ENCODE peak calls at places on chromosomes 12 and 14, in nine cellular contexts. One of them, this sample, is unnamed.

GRCh38 chr14:94481468-94482131 is 5.6 kb upstream of the SERPINA9 start:
- DNase-seq in GM19239: no peak
- DNase-seq in stimulated activated CD8-positive, alpha-beta memory T cell treated with anti-CD3 and anti-CD28 coated beads, Interleukin-4, amount 100 ng/mL, for 48 hours: peak; percentile 28
- DNase-seq in NCI-H446 treated with DMSO at 0.1 percent for 48 hours: no peak
- DNase-seq in T-helper 2 cell: no peak
- DNase-seq in pons: no peak
- DNase-seq in bronchial epithelial cell: peak; percentile 69
- DNase-seq in DMS153: no peak
- DNase-seq in central memory CD4-positive, alpha-beta T cell: no peak
- DNase-seq in this sample: peak; percentile 61

GRCh38 chr14:64465208-64465821 is at the start of gene AKAP5:
- DNase-seq in GM19239: peak; percentile 36
- DNase-seq in stimulated activated CD8-positive, alpha-beta memory T cell treated with anti-CD3 and anti-CD28 coated beads, Interleukin-4, amount 100 ng/mL, for 48 hours: peak; percentile 67
- DNase-seq in NCI-H446 treated with DMSO at 0.1 percent for 48 hours: no peak
- DNase-seq in T-helper 2 cell: peak; percentile 51
- DNase-seq in pons: peak; percentile 28
- DNase-seq in bronchial epithelial cell: peak; percentile 8
- DNase-seq in DMS153: peak; percentile 52
- DNase-seq in central memory CD4-positive, alpha-beta T cell: peak; percentile 63
- DNase-seq in this sample: no peak

GRCh38 chr12:646303-647038 is 16.8 kb downstream of the NINJ2 start:
- DNase-seq in GM19239: no peak
- DNase-seq in stimulated activated CD8-positive, alpha-beta memory T cell treated with anti-CD3 and anti-CD28 coated beads, Interleukin-4, amount 100 ng/mL, for 48 hours: no peak
- DNase-seq in NCI-H446 treated with DMSO at 0.1 percent for 48 hours: no peak
- DNase-seq in T-helper 2 cell: no peak
- DNase-seq in pons: no peak
- DNase-seq in bronchial epithelial cell: no peak
- DNase-seq in DMS153: no peak
- DNase-seq in central memory CD4-positive, alpha-beta T cell: no peak
- DNase-seq in this sample: no peak

GRCh38 chr12:69389836-69390235 is 30.3 kb downstream of the YEATS4 start:
- DNase-seq in GM19239: no peak
- DNase-seq in stimulated activated CD8-positive, alpha-beta memory T cell treated with anti-CD3 and anti-CD28 coated beads, Interleukin-4, amount 100 ng/mL, for 48 hours: no peak
- DNase-seq in NCI-H446 treated with DMSO at 0.1 percent for 48 hours: no peak
- DNase-seq in T-helper 2 cell: no peak
- DNase-seq in pons: no peak
- DNase-seq in bronchial epithelial cell: no peak
- DNase-seq in DMS153: no peak
- DNase-seq in central memory CD4-positive, alpha-beta T cell: no peak
- DNase-seq in this sample: no peak

GRCh38 chr12:94731733-94732360 is 81.5 kb upstream of the TMCC3 start:
- DNase-seq in GM19239: no peak
- DNase-seq in stimulated activated CD8-positive, alpha-beta memory T cell treated with anti-CD3 and anti-CD28 coated beads, Interleukin-4, amount 100 ng/mL, for 48 hours: no peak
- DNase-seq in NCI-H446 treated with DMSO at 0.1 percent for 48 hours: no peak
- DNase-seq in T-helper 2 cell: no peak
- DNase-seq in pons: no peak
- DNase-seq in bronchial epithelial cell: peak; percentile 91
- DNase-seq in DMS153: no peak
- DNase-seq in central memory CD4-positive, alpha-beta T cell: no peak
- DNase-seq in this sample: no peak

GRCh38 chr12:549476-550082 is 89.8 kb downstream of the B4GALNT3 start:
- DNase-seq in GM19239: no peak
- DNase-seq in stimulated activated CD8-positive, alpha-beta memory T cell treated with anti-CD3 and anti-CD28 coated beads, Interleukin-4, amount 100 ng/mL, for 48 hours: no peak
- DNase-seq in NCI-H446 treated with DMSO at 0.1 percent for 48 hours: no peak
- DNase-seq in T-helper 2 cell: no peak
- DNase-seq in pons: no peak
- DNase-seq in bronchial epithelial cell: no peak
- DNase-seq in DMS153: no peak
- DNase-seq in central memory CD4-positive, alpha-beta T cell: no peak
- DNase-seq in this sample: no peak

GRCh38 chr12:113329022-113329790 is 5.7 kb downstream of the SLC8B1 start:
- DNase-seq in GM19239: no peak
- DNase-seq in stimulated activated CD8-positive, alpha-beta memory T cell treated with anti-CD3 and anti-CD28 coated beads, Interleukin-4, amount 100 ng/mL, for 48 hours: no peak
- DNase-seq in NCI-H446 treated with DMSO at 0.1 percent for 48 hours: no peak
- DNase-seq in T-helper 2 cell: no peak
- DNase-seq in pons: no peak
- DNase-seq in bronchial epithelial cell: no peak
- DNase-seq in DMS153: no peak
- DNase-seq in central memory CD4-positive, alpha-beta T cell: no peak
- DNase-seq in this sample: no peak

GRCh38 chr12:113796086-113796827 is 169.9 kb downstream of the RBM19 start:
- DNase-seq in GM19239: no peak
- DNase-seq in stimulated activated CD8-positive, alpha-beta memory T cell treated with anti-CD3 and anti-CD28 coated beads, Interleukin-4, amount 100 ng/mL, for 48 hours: no peak
- DNase-seq in NCI-H446 treated with DMSO at 0.1 percent for 48 hours: no peak
- DNase-seq in T-helper 2 cell: no peak
- DNase-seq in pons: no peak
- DNase-seq in bronchial epithelial cell: no peak
- DNase-seq in DMS153: no peak
- DNase-seq in central memory CD4-positive, alpha-beta T cell: no peak
- DNase-seq in this sample: no peak

GRCh38 chr14:56310643-56311042 is 192.4 kb downstream of the PELI2 start:
- DNase-seq in GM19239: no peak
- DNase-seq in stimulated activated CD8-positive, alpha-beta memory T cell treated with anti-CD3 and anti-CD28 coated beads, Interleukin-4, amount 100 ng/mL, for 48 hours: no peak
- DNase-seq in NCI-H446 treated with DMSO at 0.1 percent for 48 hours: no peak
- DNase-seq in T-helper 2 cell: no peak
- DNase-seq in pons: no peak
- DNase-seq in bronchial epithelial cell: no peak
- DNase-seq in DMS153: no peak
- DNase-seq in central memory CD4-positive, alpha-beta T cell: no peak
- DNase-seq in this sample: no peak

GRCh38 chr12:29343022-29343799 is 37.8 kb downstream of the ERGIC2 start:
- DNase-seq in GM19239: no peak
- DNase-seq in stimulated activated CD8-positive, alpha-beta memory T cell treated with anti-CD3 and anti-CD28 coated beads, Interleukin-4, amount 100 ng/mL, for 48 hours: no peak
- DNase-seq in NCI-H446 treated with DMSO at 0.1 percent for 48 hours: no peak
- DNase-seq in T-helper 2 cell: no peak
- DNase-seq in pons: no peak
- DNase-seq in bronchial epithelial cell: no peak
- DNase-seq in DMS153: no peak
- DNase-seq in central memory CD4-positive, alpha-beta T cell: no peak
- DNase-seq in this sample: no peak

GRCh38 chr12:42482086-42482819 is 107.3 kb downstream of the PRICKLE1 start:
- DNase-seq in GM19239: no peak
- DNase-seq in stimulated activated CD8-positive, alpha-beta memory T cell treated with anti-CD3 and anti-CD28 coated beads, Interleukin-4, amount 100 ng/mL, for 48 hours: no peak
- DNase-seq in NCI-H446 treated with DMSO at 0.1 percent for 48 hours: no peak
- DNase-seq in T-helper 2 cell: no peak
- DNase-seq in pons: no peak
- DNase-seq in bronchial epithelial cell: peak; percentile 47
- DNase-seq in DMS153: no peak
- DNase-seq in central memory CD4-positive, alpha-beta T cell: no peak
- DNase-seq in this sample: no peak

GRCh38 chr12:124024263-124024678 is 51.3 kb downstream of the ZNF664 start:
- DNase-seq in GM19239: no peak
- DNase-seq in stimulated activated CD8-positive, alpha-beta memory T cell treated with anti-CD3 and anti-CD28 coated beads, Interleukin-4, amount 100 ng/mL, for 48 hours: no peak
- DNase-seq in NCI-H446 treated with DMSO at 0.1 percent for 48 hours: no peak
- DNase-seq in T-helper 2 cell: no peak
- DNase-seq in pons: no peak
- DNase-seq in bronchial epithelial cell: no peak
- DNase-seq in DMS153: no peak
- DNase-seq in central memory CD4-positive, alpha-beta T cell: no peak
- DNase-seq in this sample: no peak

GRCh38 chr12:27900920-27901879 is 71.3 kb downstream of the PTHLH start:
- DNase-seq in GM19239: no peak
- DNase-seq in stimulated activated CD8-positive, alpha-beta memory T cell treated with anti-CD3 and anti-CD28 coated beads, Interleukin-4, amount 100 ng/mL, for 48 hours: no peak
- DNase-seq in NCI-H446 treated with DMSO at 0.1 percent for 48 hours: no peak
- DNase-seq in T-helper 2 cell: no peak
- DNase-seq in pons: no peak
- DNase-seq in bronchial epithelial cell: no peak
- DNase-seq in DMS153: no peak
- DNase-seq in central memory CD4-positive, alpha-beta T cell: no peak
- DNase-seq in this sample: peak; percentile 26

GRCh38 chr14:31269599-31270195 is 62.1 kb upstream of the HECTD1 start:
- DNase-seq in GM19239: no peak
- DNase-seq in stimulated activated CD8-positive, alpha-beta memory T cell treated with anti-CD3 and anti-CD28 coated beads, Interleukin-4, amount 100 ng/mL, for 48 hours: no peak
- DNase-seq in NCI-H446 treated with DMSO at 0.1 percent for 48 hours: no peak
- DNase-seq in T-helper 2 cell: no peak
- DNase-seq in pons: no peak
- DNase-seq in bronchial epithelial cell: no peak
- DNase-seq in DMS153: no peak
- DNase-seq in central memory CD4-positive, alpha-beta T cell: no peak
- DNase-seq in this sample: no peak

GRCh38 chr12:96247567-96247962 is 53.4 kb downstream of the ELK3 start:
- DNase-seq in GM19239: no peak
- DNase-seq in stimulated activated CD8-positive, alpha-beta memory T cell treated with anti-CD3 and anti-CD28 coated beads, Interleukin-4, amount 100 ng/mL, for 48 hours: peak; percentile 30
- DNase-seq in NCI-H446 treated with DMSO at 0.1 percent for 48 hours: no peak
- DNase-seq in T-helper 2 cell: no peak
- DNase-seq in pons: no peak
- DNase-seq in bronchial epithelial cell: peak; percentile 51
- DNase-seq in DMS153: no peak
- DNase-seq in central memory CD4-positive, alpha-beta T cell: no peak
- DNase-seq in this sample: no peak

GRCh38 chr12:80763874-80764273 is 47.2 kb downstream of the MYF5 start:
- DNase-seq in GM19239: no peak
- DNase-seq in stimulated activated CD8-positive, alpha-beta memory T cell treated with anti-CD3 and anti-CD28 coated beads, Interleukin-4, amount 100 ng/mL, for 48 hours: no peak
- DNase-seq in NCI-H446 treated with DMSO at 0.1 percent for 48 hours: peak; percentile 31
- DNase-seq in T-helper 2 cell: no peak
- DNase-seq in pons: peak; percentile 43
- DNase-seq in bronchial epithelial cell: peak; percentile 59
- DNase-seq in DMS153: peak; percentile 10
- DNase-seq in central memory CD4-positive, alpha-beta T cell: no peak
- DNase-seq in this sample: no peak

GRCh38 chr14:68284834-68285233 is 465.3 kb downstream of the RAD51B start:
- DNase-seq in GM19239: no peak
- DNase-seq in stimulated activated CD8-positive, alpha-beta memory T cell treated with anti-CD3 and anti-CD28 coated beads, Interleukin-4, amount 100 ng/mL, for 48 hours: no peak
- DNase-seq in NCI-H446 treated with DMSO at 0.1 percent for 48 hours: no peak
- DNase-seq in T-helper 2 cell: no peak
- DNase-seq in pons: no peak
- DNase-seq in bronchial epithelial cell: no peak
- DNase-seq in DMS153: no peak
- DNase-seq in central memory CD4-positive, alpha-beta T cell: no peak
- DNase-seq in this sample: peak; percentile 90

GRCh38 chr14:104082807-104083206 is 2.7 kb upstream of the ASPG start:
- DNase-seq in GM19239: peak; percentile 1
- DNase-seq in stimulated activated CD8-positive, alpha-beta memory T cell treated with anti-CD3 and anti-CD28 coated beads, Interleukin-4, amount 100 ng/mL, for 48 hours: no peak
- DNase-seq in NCI-H446 treated with DMSO at 0.1 percent for 48 hours: no peak
- DNase-seq in T-helper 2 cell: no peak
- DNase-seq in pons: no peak
- DNase-seq in bronchial epithelial cell: no peak
- DNase-seq in DMS153: no peak
- DNase-seq in central memory CD4-positive, alpha-beta T cell: no peak
- DNase-seq in this sample: no peak

GRCh38 chr12:115857160-115857920 is 420.2 kb downstream of the MED13L start:
- DNase-seq in GM19239: no peak
- DNase-seq in stimulated activated CD8-positive, alpha-beta memory T cell treated with anti-CD3 and anti-CD28 coated beads, Interleukin-4, amount 100 ng/mL, for 48 hours: no peak
- DNase-seq in NCI-H446 treated with DMSO at 0.1 percent for 48 hours: no peak
- DNase-seq in T-helper 2 cell: no peak
- DNase-seq in pons: no peak
- DNase-seq in bronchial epithelial cell: no peak
- DNase-seq in DMS153: no peak
- DNase-seq in central memory CD4-positive, alpha-beta T cell: no peak
- DNase-seq in this sample: no peak

GRCh38 chr14:75563931-75564330 is 14.5 kb upstream of the FLVCR2 start:
- DNase-seq in GM19239: no peak
- DNase-seq in stimulated activated CD8-positive, alpha-beta memory T cell treated with anti-CD3 and anti-CD28 coated beads, Interleukin-4, amount 100 ng/mL, for 48 hours: no peak
- DNase-seq in NCI-H446 treated with DMSO at 0.1 percent for 48 hours: no peak
- DNase-seq in T-helper 2 cell: no peak
- DNase-seq in pons: no peak
- DNase-seq in bronchial epithelial cell: peak; percentile 34
- DNase-seq in DMS153: no peak
- DNase-seq in central memory CD4-positive, alpha-beta T cell: no peak
- DNase-seq in this sample: no peak

GRCh38 chr12:68746572-68747180 is 700 bp downstream of the SLC35E3 start:
- DNase-seq in GM19239: peak; percentile 20
- DNase-seq in stimulated activated CD8-positive, alpha-beta memory T cell treated with anti-CD3 and anti-CD28 coated beads, Interleukin-4, amount 100 ng/mL, for 48 hours: peak; percentile 56
- DNase-seq in NCI-H446 treated with DMSO at 0.1 percent for 48 hours: peak; percentile 7
- DNase-seq in T-helper 2 cell: no peak
- DNase-seq in pons: peak; percentile 59
- DNase-seq in bronchial epithelial cell: peak; percentile 73
- DNase-seq in DMS153: no peak
- DNase-seq in central memory CD4-positive, alpha-beta T cell: peak; percentile 26
- DNase-seq in this sample: peak; percentile 13

GRCh38 chr14:76456200-76456599 is 80.3 kb downstream of the ESRRB start:
- DNase-seq in GM19239: peak; percentile 56
- DNase-seq in stimulated activated CD8-positive, alpha-beta memory T cell treated with anti-CD3 and anti-CD28 coated beads, Interleukin-4, amount 100 ng/mL, for 48 hours: peak; percentile 71
- DNase-seq in NCI-H446 treated with DMSO at 0.1 percent for 48 hours: no peak
- DNase-seq in T-helper 2 cell: no peak
- DNase-seq in pons: peak; percentile 20
- DNase-seq in bronchial epithelial cell: peak; percentile 18
- DNase-seq in DMS153: peak; percentile 61
- DNase-seq in central memory CD4-positive, alpha-beta T cell: no peak
- DNase-seq in this sample: peak; percentile 7

GRCh38 chr12:105454688-105455087 is 124.2 kb downstream of the C12orf75 start:
- DNase-seq in GM19239: no peak
- DNase-seq in stimulated activated CD8-positive, alpha-beta memory T cell treated with anti-CD3 and anti-CD28 coated beads, Interleukin-4, amount 100 ng/mL, for 48 hours: no peak
- DNase-seq in NCI-H446 treated with DMSO at 0.1 percent for 48 hours: no peak
- DNase-seq in T-helper 2 cell: no peak
- DNase-seq in pons: no peak
- DNase-seq in bronchial epithelial cell: no peak
- DNase-seq in DMS153: no peak
- DNase-seq in central memory CD4-positive, alpha-beta T cell: no peak
- DNase-seq in this sample: no peak

GRCh38 chr14:24576178-24576577 is at the start of gene CTSG:
- DNase-seq in GM19239: no peak
- DNase-seq in stimulated activated CD8-positive, alpha-beta memory T cell treated with anti-CD3 and anti-CD28 coated beads, Interleukin-4, amount 100 ng/mL, for 48 hours: no peak
- DNase-seq in NCI-H446 treated with DMSO at 0.1 percent for 48 hours: no peak
- DNase-seq in T-helper 2 cell: no peak
- DNase-seq in pons: no peak
- DNase-seq in bronchial epithelial cell: no peak
- DNase-seq in DMS153: no peak
- DNase-seq in central memory CD4-positive, alpha-beta T cell: no peak
- DNase-seq in this sample: no peak

GRCh38 chr14:97120204-97121120 is 323.3 kb downstream of the VRK1 start:
- DNase-seq in GM19239: no peak
- DNase-seq in stimulated activated CD8-positive, alpha-beta memory T cell treated with anti-CD3 and anti-CD28 coated beads, Interleukin-4, amount 100 ng/mL, for 48 hours: peak; percentile 67
- DNase-seq in NCI-H446 treated with DMSO at 0.1 percent for 48 hours: no peak
- DNase-seq in T-helper 2 cell: peak; percentile 19
- DNase-seq in pons: no peak
- DNase-seq in bronchial epithelial cell: no peak
- DNase-seq in DMS153: no peak
- DNase-seq in central memory CD4-positive, alpha-beta T cell: peak; percentile 56
- DNase-seq in this sample: peak; percentile 13

GRCh38 chr14:52380294-52380693 is 66.2 kb downstream of the PTGER2 start:
- DNase-seq in GM19239: peak; percentile 29
- DNase-seq in stimulated activated CD8-positive, alpha-beta memory T cell treated with anti-CD3 and anti-CD28 coated beads, Interleukin-4, amount 100 ng/mL, for 48 hours: no peak
- DNase-seq in NCI-H446 treated with DMSO at 0.1 percent for 48 hours: no peak
- DNase-seq in T-helper 2 cell: no peak
- DNase-seq in pons: no peak
- DNase-seq in bronchial epithelial cell: peak; percentile 86
- DNase-seq in DMS153: no peak
- DNase-seq in central memory CD4-positive, alpha-beta T cell: no peak
- DNase-seq in this sample: peak; percentile 25

GRCh38 chr14:56703947-56704346 is 106.3 kb downstream of the OTX2 start:
- DNase-seq in GM19239: no peak
- DNase-seq in stimulated activated CD8-positive, alpha-beta memory T cell treated with anti-CD3 and anti-CD28 coated beads, Interleukin-4, amount 100 ng/mL, for 48 hours: no peak
- DNase-seq in NCI-H446 treated with DMSO at 0.1 percent for 48 hours: no peak
- DNase-seq in T-helper 2 cell: no peak
- DNase-seq in pons: no peak
- DNase-seq in bronchial epithelial cell: no peak
- DNase-seq in DMS153: no peak
- DNase-seq in central memory CD4-positive, alpha-beta T cell: no peak
- DNase-seq in this sample: no peak

GRCh38 chr14:88955470-88955869 is 131.0 kb downstream of the TTC8 start:
- DNase-seq in GM19239: no peak
- DNase-seq in stimulated activated CD8-positive, alpha-beta memory T cell treated with anti-CD3 and anti-CD28 coated beads, Interleukin-4, amount 100 ng/mL, for 48 hours: no peak
- DNase-seq in NCI-H446 treated with DMSO at 0.1 percent for 48 hours: peak; percentile 98
- DNase-seq in T-helper 2 cell: no peak
- DNase-seq in pons: peak; percentile 51
- DNase-seq in bronchial epithelial cell: no peak
- DNase-seq in DMS153: no peak
- DNase-seq in central memory CD4-positive, alpha-beta T cell: no peak
- DNase-seq in this sample: no peak

GRCh38 chr14:92937229-92937937 is 14.4 kb downstream of the CHGA start:
- DNase-seq in GM19239: no peak
- DNase-seq in stimulated activated CD8-positive, alpha-beta memory T cell treated with anti-CD3 and anti-CD28 coated beads, Interleukin-4, amount 100 ng/mL, for 48 hours: no peak
- DNase-seq in NCI-H446 treated with DMSO at 0.1 percent for 48 hours: no peak
- DNase-seq in T-helper 2 cell: no peak
- DNase-seq in pons: no peak
- DNase-seq in bronchial epithelial cell: peak; percentile 65
- DNase-seq in DMS153: peak; percentile 75
- DNase-seq in central memory CD4-positive, alpha-beta T cell: no peak
- DNase-seq in this sample: no peak

GRCh38 chr12:119088917-119089667 is 89.6 kb upstream of the HSPB8 start:
- DNase-seq in GM19239: no peak
- DNase-seq in stimulated activated CD8-positive, alpha-beta memory T cell treated with anti-CD3 and anti-CD28 coated beads, Interleukin-4, amount 100 ng/mL, for 48 hours: no peak
- DNase-seq in NCI-H446 treated with DMSO at 0.1 percent for 48 hours: no peak
- DNase-seq in T-helper 2 cell: no peak
- DNase-seq in pons: no peak
- DNase-seq in bronchial epithelial cell: no peak
- DNase-seq in DMS153: no peak
- DNase-seq in central memory CD4-positive, alpha-beta T cell: no peak
- DNase-seq in this sample: no peak

GRCh38 chr12:123141615-123142517 is 9.0 kb downstream of the PITPNM2 start:
- DNase-seq in GM19239: no peak
- DNase-seq in stimulated activated CD8-positive, alpha-beta memory T cell treated with anti-CD3 and anti-CD28 coated beads, Interleukin-4, amount 100 ng/mL, for 48 hours: no peak
- DNase-seq in NCI-H446 treated with DMSO at 0.1 percent for 48 hours: no peak
- DNase-seq in T-helper 2 cell: no peak
- DNase-seq in pons: peak; percentile 34
- DNase-seq in bronchial epithelial cell: peak; percentile 65
- DNase-seq in DMS153: no peak
- DNase-seq in central memory CD4-positive, alpha-beta T cell: no peak
- DNase-seq in this sample: no peak

This sample was measured in GM12878.